ENCODE peak calls at places on chromosomes 1 and 21, in ten cellular contexts. Y, P, N, M, E, R, C, K, Q and L are unnamed samples.

GRCh38 chr1:196403803-196404690 is 204.2 kb downstream of the KCNT2 start:
- DNase-seq in K (no peak), E (no peak), M (no peak), Y (no peak), N (no peak), P (no peak), R (no peak), Q (peak; percentile 95), C (no peak), L (no peak)

GRCh38 chr1:23793018-23793781 is 2.3 kb downstream of the LYPLA2 start:
- DNase-seq in E (no peak), R (peak; percentile 22), Q (peak; percentile 63), K (peak; percentile 30), Y (no peak), M (no peak), C (peak; percentile 59), N (peak; percentile 59), P (no peak), L (no peak)

GRCh38 chr1:43592051-43592665 is 57.8 kb upstream of the KDM4A start:
- DNase-seq in C (no peak), Q (no peak), Y (no peak), M (no peak), P (no peak), E (no peak), K (no peak), R (no peak), N (no peak), L (no peak)

GRCh38 chr1:180249725-180250498 is 19.8 kb downstream of the LHX4 start:
- DNase-seq in K (no peak), Y (no peak), R (no peak), M (no peak), P (no peak), E (no peak), Q (peak; percentile 18), C (no peak), N (no peak), L (no peak)

GRCh38 chr1:67832737-67833594 is at the start of gene GNG12:
- DNase-seq in Y (peak; percentile 78), M (peak; percentile 89), N (peak; percentile 77), K (peak; percentile 75), E (peak; percentile 69), Q (peak; percentile 70), P (no peak), R (peak; percentile 78), C (peak; percentile 81), L (peak; percentile 58)

GRCh38 chr21:42496839-42497202 is 797 bp upstream of the RSPH1 start:
- DNase-seq in R (no peak), M (peak; percentile 58), E (no peak), K (no peak), Q (peak; percentile 13), N (no peak), Y (no peak), C (no peak), P (no peak), L (no peak)

GRCh38 chr1:24996983-24997893 is 67.2 kb upstream of the RUNX3 start:
- DNase-seq in C (no peak), R (no peak), N (no peak), K (no peak), Y (no peak), E (no peak), P (no peak), Q (no peak), M (no peak), L (no peak)

GRCh38 chr1:20355828-20356735 is 65.4 kb downstream of the VWA5B1 start:
- DNase-seq in R (no peak), Q (no peak), K (no peak), C (peak; percentile 87), E (no peak), N (peak; percentile 87), M (no peak), P (no peak), Y (no peak), L (no peak)

GRCh38 chr1:72516264-72516663 is 233.9 kb upstream of the NEGR1 start:
- DNase-seq in Q (no peak), R (no peak), E (no peak), N (no peak), M (no peak), P (no peak), C (no peak), Y (no peak), K (no peak), L (no peak)

DNA sequence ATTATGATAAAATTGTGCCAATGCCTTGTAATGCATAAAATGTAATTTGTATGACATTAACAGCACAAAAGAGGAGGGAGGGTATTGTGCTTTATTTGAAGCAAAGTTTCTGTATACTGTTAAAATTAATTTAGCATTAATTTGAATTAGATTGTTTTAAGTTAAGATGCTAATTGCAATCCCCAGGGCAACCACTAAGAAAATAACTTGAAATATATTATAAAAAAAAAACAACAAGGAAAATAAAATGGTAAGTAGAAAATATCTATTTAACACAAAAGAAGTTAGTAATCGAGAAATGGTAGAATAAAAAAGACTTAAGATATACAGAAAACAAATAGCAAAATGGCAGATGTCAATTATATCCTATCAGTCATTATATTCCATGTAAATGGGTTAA is 131.4 kb upstream of the KAZN start:
- DNase-seq in R (no peak), E (no peak), Y (no peak), M (no peak), P (no peak), N (no peak), Q (no peak), K (no peak), C (no peak), L (no peak)
- TF ChIP-seq CTCF in R (no peak), E (peak; percentile 31), Y (no peak), M (no peak), P (no peak), N (no peak), Q (no peak), K (no peak), C (no peak), L (no peak)

GRCh38 chr1:51216631-51217030 is 19.4 kb upstream of the RNF11 start:
- DNase-seq in Q (no peak), E (no peak), P (no peak), R (no peak), N (no peak), M (no peak), Y (no peak), K (no peak), C (no peak), L (no peak)

GRCh38 chr1:51217101-51217500 is 19.0 kb upstream of the RNF11 start:
- DNase-seq in R (no peak), M (no peak), N (no peak), C (no peak), Y (no peak), Q (no peak), K (no peak), E (no peak), P (no peak), L (no peak)

GRCh38 chr1:51215169-51215568 is 20.9 kb upstream of the RNF11 start:
- DNase-seq in P (no peak), R (no peak), K (no peak), Q (no peak), C (peak; percentile 91), N (peak; percentile 68), M (no peak), E (no peak), Y (no peak), L (no peak)

GRCh38 chr1:51220548-51220947 is 15.5 kb upstream of the RNF11 start:
- DNase-seq in K (no peak), M (no peak), P (no peak), N (no peak), Q (no peak), Y (no peak), R (no peak), E (no peak), C (peak; percentile 17), L (no peak)

GRCh38 chr1:51218570-51218969 is 17.5 kb upstream of the RNF11 start:
- DNase-seq in P (no peak), E (no peak), Y (no peak), C (no peak), R (no peak), M (no peak), K (no peak), Q (no peak), N (no peak), L (no peak)
- TF ChIP-seq CTCF in P (no peak), E (no peak), Y (no peak), C (no peak), R (no peak), M (no peak), K (no peak), Q (no peak), N (no peak), L (no peak)

GRCh38 chr1:245084551-245084950 is 70.2 kb upstream of the KIF26B start:
- DNase-seq in K (no peak), P (no peak), C (peak; percentile 55), Q (no peak), M (no peak), N (peak; percentile 19), Y (no peak), E (no peak), R (no peak), L (no peak)

GRCh38 chr1:245074898-245075297 is 79.9 kb upstream of the KIF26B start:
- DNase-seq in Q (no peak), P (no peak), N (no peak), M (no peak), C (no peak), K (no peak), E (no peak), R (no peak), Y (no peak), L (no peak)

GRCh38 chr1:245074232-245074747 is 80.5 kb upstream of the KIF26B start:
- DNase-seq in Q (peak; percentile 70), E (no peak), P (no peak), K (no peak), C (peak; percentile 44), Y (no peak), R (no peak), N (peak; percentile 18), M (no peak), L (no peak)

GRCh38 chr1:245079021-245079609 is 75.7 kb upstream of the KIF26B start:
- DNase-seq in Y (no peak), K (no peak), M (no peak), C (peak; percentile 73), R (no peak), N (peak; percentile 26), P (no peak), Q (peak; percentile 88), E (peak; percentile 12), L (no peak)
- TF ChIP-seq CTCF in Y (peak; percentile 29), K (peak; percentile 60), M (peak; percentile 77), C (peak; percentile 74), R (peak; percentile 75), N (peak; percentile 81), P (peak; percentile 19), Q (peak; percentile 77), E (no peak), L (peak; percentile 77)

DNA sequence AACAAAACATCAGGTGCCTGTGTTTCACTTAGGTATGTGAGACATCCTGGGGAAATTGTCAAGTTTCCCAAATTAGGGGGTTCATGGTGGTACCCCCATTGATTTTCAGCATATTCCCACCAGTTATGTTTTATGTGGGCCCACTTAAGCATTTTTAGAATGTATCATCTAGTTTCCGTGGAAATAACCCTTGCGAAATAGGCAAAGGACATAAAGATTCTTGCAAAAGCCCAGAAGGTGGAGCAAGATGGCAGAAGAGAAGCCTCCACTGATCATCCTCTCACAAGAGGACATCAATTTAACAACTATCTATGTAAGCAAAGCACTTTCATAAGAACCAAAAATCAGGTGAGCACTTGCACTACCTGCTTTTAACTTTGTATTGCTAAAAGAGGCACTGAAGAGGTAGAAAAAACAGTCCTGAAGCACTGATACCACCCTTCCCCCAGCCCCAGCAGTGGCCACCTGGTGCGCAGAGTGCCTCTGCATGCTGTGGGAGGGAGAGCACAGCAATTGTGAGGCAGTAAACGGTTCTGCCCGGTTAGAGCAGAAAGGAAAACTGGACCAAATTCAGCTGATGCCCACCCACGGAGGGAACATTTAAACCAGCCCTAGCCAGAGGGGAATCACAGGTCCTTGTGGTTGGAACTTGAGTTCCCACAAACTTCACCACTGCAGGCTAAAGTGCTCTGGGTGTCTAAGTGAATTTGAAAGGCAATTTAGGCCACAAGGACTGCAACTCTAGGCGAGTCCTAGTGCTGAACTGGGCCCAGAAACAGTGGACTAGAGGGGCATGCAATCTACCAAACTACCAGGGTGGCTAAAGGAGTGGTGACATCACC is 23.2 kb downstream of the MCOLN2 start:
- DNase-seq in K (no peak), N (no peak), Q (peak; percentile 64), C (no peak), P (no peak), E (no peak), Y (no peak), M (no peak), R (no peak), L (no peak)
- TF ChIP-seq CTCF in K (no peak), N (no peak), Q (peak; percentile 22), C (no peak), P (no peak), E (no peak), Y (no peak), M (no peak), R (no peak), L (no peak)